ENCODE peak calls at places on chromosomes 4 and X, in six cellular contexts. B, C, D, T, S and W are unnamed samples.

GRCh38 chr4:7154351-7154981 is 37.9 kb upstream of the SORCS2 start:
- DNase-seq in T (no peak), D (no peak), B (peak), C (no peak), S (peak), W (peak)

GRCh38 chr4:75786526-75786925 is 62.1 kb downstream of the USO1 start:
- DNase-seq in B (no peak), D (no peak), T (no peak), S (no peak), C (no peak), W (no peak)

GRCh38 chr4:158005021-158005420 is 167.8 kb downstream of the GASK1B start:
- DNase-seq in S (no peak), B (no peak), T (no peak), C (no peak), D (no peak), W (no peak)

GRCh38 chrX:49206543-49206942 is 6.5 kb upstream of the SYP start:
- DNase-seq in T (no peak), B (no peak), C (no peak), D (no peak), S (no peak), W (no peak)

GRCh38 chrX:116240446-116240845 is 69.9 kb downstream of the AGTR2 start:
- DNase-seq in S (no peak), D (no peak), C (no peak), B (no peak), T (no peak), W (no peak)

GRCh38 chrX:49186125-49187027 is at the start of gene PRICKLE3:
- DNase-seq in S (peak), T (no peak), D (peak), C (peak), B (peak), W (peak)

GRCh38 chr4:183261953-183262775 is 57.9 kb downstream of the CLDN22 start:
- DNase-seq in B (no peak), S (peak), C (peak), D (no peak), T (peak), W (peak)

GRCh38 chrX:56281789-56282188 is 49.6 kb downstream of the KLF8 start:
- DNase-seq in T (no peak), D (peak), B (no peak), S (peak), C (peak), W (no peak)

GRCh38 chr4:55742655-55743191 is 76.9 kb upstream of the EXOC1L start:
- DNase-seq in B (no peak), C (peak), S (no peak), D (peak), T (no peak), W (no peak)

GRCh38 chr4:1238676-1239000 is 10.3 kb downstream of the CTBP1 start:
- DNase-seq in D (no peak), C (no peak), T (no peak), B (peak), S (no peak), W (peak)

GRCh38 chrX:132592880-132593279 is 104.0 kb upstream of the MBNL3 start:
- DNase-seq in D (no peak), S (peak), T (peak), B (no peak), C (peak), W (no peak)

GRCh38 chr4:18041114-18041513 is 19.6 kb upstream of the LCORL start:
- DNase-seq in D (no peak), S (no peak), B (no peak), C (no peak), T (no peak), W (no peak)

GRCh38 chr4:1601852-1602525 is 82.1 kb downstream of the FAM53A start:
- DNase-seq in T (no peak), D (no peak), S (no peak), C (no peak), B (peak), W (peak)

GRCh38 chr4:55636622-55636999 is 513 bp upstream of the NMU start:
- DNase-seq in D (no peak), C (no peak), B (no peak), S (no peak), T (no peak), W (no peak)

GRCh38 chr4:175947117-175947722 is 118.4 kb upstream of the WDR17 start:
- DNase-seq in S (no peak), D (no peak), T (no peak), C (peak), B (no peak), W (no peak)

GRCh38 chr4:41709844-41710481 is 38.6 kb downstream of the PHOX2B start:
- DNase-seq in B (no peak), S (no peak), T (peak), C (peak), D (peak), W (no peak)

GRCh38 chr4:186624951-186625350 is 69.6 kb upstream of the MTNR1A start:
- DNase-seq in T (no peak), C (peak), S (no peak), B (no peak), D (no peak), W (no peak)

GRCh38 chr4:173538148-173538902 is 8.3 kb upstream of the HAND2 start:
- DNase-seq in S (peak), C (peak), D (no peak), B (peak), T (no peak), W (no peak)

GRCh38 chr4:76210502-76210901 is 3.1 kb downstream of the SCARB2 start:
- DNase-seq in B (no peak), D (no peak), S (no peak), T (no peak), C (peak), W (no peak)

GRCh38 chr4:94802091-94802490 is 44.3 kb downstream of the BMPR1B start:
- DNase-seq in B (no peak), D (peak), S (no peak), T (no peak), C (no peak), W (no peak)

GRCh38 chr4:26197018-26197779 is 123.6 kb upstream of the RBPJ start:
- DNase-seq in D (no peak), C (peak), B (no peak), S (peak), T (peak), W (no peak)

GRCh38 chr4:5051210-5051691 is at the start of gene STK32B:
- DNase-seq in S (peak), T (peak), C (peak), B (peak), D (no peak), W (peak)

GRCh38 chrX:15946783-15947550 is 92.4 kb upstream of the AP1S2 start:
- DNase-seq in T (peak), S (peak), D (no peak), B (no peak), C (peak), W (no peak)

GRCh38 chrX:9855536-9856320 is 69.5 kb downstream of the SHROOM2 start:
- DNase-seq in B (no peak), T (peak), C (no peak), D (no peak), S (no peak), W (no peak)

GRCh38 chr4:77473509-77473908 is 132.1 kb upstream of the CXCL13 start:
- DNase-seq in T (no peak), B (no peak), D (no peak), S (no peak), C (no peak), W (no peak)

GRCh38 chrX:24657671-24658410 is 10.7 kb upstream of the PCYT1B start:
- DNase-seq in S (no peak), D (no peak), T (no peak), B (no peak), C (no peak), W (no peak)

GRCh38 chr4:100372432-100372831 is 145.4 kb downstream of the EMCN start:
- DNase-seq in D (no peak), S (no peak), T (no peak), B (no peak), C (peak), W (no peak)